ENCODE peak calls at places on chromosomes 11 and 22, in nine cellular contexts. One of them, this sample, is unnamed.
A peak's percentile ranks its signal among the peaks of the same experiment; 100 is the strongest.

GRCh38 chr11:67281552-67282150 is 7.5 kb upstream of the ANKRD13D start:
- DNase-seq in SK-N-MC: no peak
- DNase-seq in cardiac fibroblast: no peak
- DNase-seq in T-cell: no peak
- DNase-seq in neural crest cell: no peak
- DNase-seq in kidney: peak; percentile 53
- DNase-seq in astrocyte of the cerebellum: no peak
- DNase-seq in brain microvascular endothelial cell: no peak
- DNase-seq in globus pallidus: no peak
- DNase-seq in this sample: no peak

GRCh38 chr11:31816467-31817053 is 5.4 kb upstream of the PAX6 start:
- DNase-seq in astrocyte of the cerebellum: no peak
- DNase-seq in SK-N-MC: no peak
- DNase-seq in kidney: no peak
- DNase-seq in neural crest cell: no peak
- DNase-seq in globus pallidus: no peak
- DNase-seq in brain microvascular endothelial cell: no peak
- DNase-seq in T-cell: no peak
- DNase-seq in cardiac fibroblast: no peak
- DNase-seq in this sample: no peak

GRCh38 chr22:35376728-35377472 is 4.0 kb upstream of the HMOX1 start:
- DNase-seq in T-cell: peak; percentile 32
- DNase-seq in neural crest cell: peak; percentile 80
- DNase-seq in SK-N-MC: peak; percentile 93
- DNase-seq in brain microvascular endothelial cell: peak; percentile 96
- DNase-seq in astrocyte of the cerebellum: peak; percentile 95
- DNase-seq in kidney: peak; percentile 97
- DNase-seq in cardiac fibroblast: peak; percentile 99
- DNase-seq in globus pallidus: peak; percentile 88
- DNase-seq in this sample: peak; percentile 95

GRCh38 chr22:28019881-28020861 is 101.1 kb upstream of the PITPNB start:
- DNase-seq in astrocyte of the cerebellum: no peak
- DNase-seq in SK-N-MC: no peak
- DNase-seq in cardiac fibroblast: peak; percentile 71
- DNase-seq in brain microvascular endothelial cell: peak; percentile 64
- DNase-seq in T-cell: peak; percentile 59
- DNase-seq in kidney: peak; percentile 86
- DNase-seq in neural crest cell: peak; percentile 83
- DNase-seq in globus pallidus: peak; percentile 52
- DNase-seq in this sample: peak; percentile 26

GRCh38 chr11:44607324-44607962 is 42.0 kb downstream of the CD82 start:
- DNase-seq in T-cell: no peak
- DNase-seq in astrocyte of the cerebellum: no peak
- DNase-seq in SK-N-MC: no peak
- DNase-seq in cardiac fibroblast: no peak
- DNase-seq in brain microvascular endothelial cell: no peak
- DNase-seq in globus pallidus: no peak
- DNase-seq in neural crest cell: no peak
- DNase-seq in kidney: no peak
- DNase-seq in this sample: peak; percentile 74

GRCh38 chr22:40757071-40757470 is 62.1 kb downstream of the SLC25A17 start:
- DNase-seq in cardiac fibroblast: peak; percentile 6
- DNase-seq in neural crest cell: no peak
- DNase-seq in kidney: no peak
- DNase-seq in brain microvascular endothelial cell: peak; percentile 28
- DNase-seq in globus pallidus: no peak
- DNase-seq in SK-N-MC: no peak
- DNase-seq in T-cell: no peak
- DNase-seq in astrocyte of the cerebellum: no peak
- DNase-seq in this sample: no peak

GRCh38 chr11:13760115-13760514 is 91.6 kb downstream of the FAR1 start:
- DNase-seq in neural crest cell: no peak
- DNase-seq in brain microvascular endothelial cell: peak; percentile 3
- DNase-seq in SK-N-MC: no peak
- DNase-seq in astrocyte of the cerebellum: no peak
- DNase-seq in kidney: no peak
- DNase-seq in cardiac fibroblast: no peak
- DNase-seq in globus pallidus: no peak
- DNase-seq in T-cell: no peak
- DNase-seq in this sample: peak; percentile 12

GRCh38 chr22:37103696-37104452 is 5.6 kb downstream of the TMPRSS6 start:
- DNase-seq in globus pallidus: no peak
- DNase-seq in neural crest cell: no peak
- DNase-seq in astrocyte of the cerebellum: no peak
- DNase-seq in brain microvascular endothelial cell: no peak
- DNase-seq in SK-N-MC: no peak
- DNase-seq in kidney: no peak
- DNase-seq in T-cell: no peak
- DNase-seq in cardiac fibroblast: no peak
- DNase-seq in this sample: no peak

GRCh38 chr22:46081036-46081830 is 69.1 kb upstream of the PPARA start:
- DNase-seq in astrocyte of the cerebellum: no peak
- DNase-seq in brain microvascular endothelial cell: no peak
- DNase-seq in T-cell: no peak
- DNase-seq in cardiac fibroblast: no peak
- DNase-seq in SK-N-MC: no peak
- DNase-seq in kidney: peak; percentile 76
- DNase-seq in globus pallidus: peak; percentile 88
- DNase-seq in neural crest cell: no peak
- DNase-seq in this sample: no peak

GRCh38 chr22:38696606-38697005 is 4.1 kb downstream of the JOSD1 start:
- DNase-seq in brain microvascular endothelial cell: peak; percentile 80
- DNase-seq in globus pallidus: no peak
- DNase-seq in astrocyte of the cerebellum: peak; percentile 57
- DNase-seq in kidney: no peak
- DNase-seq in SK-N-MC: no peak
- DNase-seq in cardiac fibroblast: peak; percentile 86
- DNase-seq in neural crest cell: no peak
- DNase-seq in T-cell: no peak
- DNase-seq in this sample: peak; percentile 70

GRCh38 chr11:11416502-11416901 is 63.5 kb upstream of the CSNK2A3 start:
- DNase-seq in T-cell: no peak
- DNase-seq in brain microvascular endothelial cell: peak; percentile 51
- DNase-seq in cardiac fibroblast: peak; percentile 25
- DNase-seq in kidney: no peak
- DNase-seq in astrocyte of the cerebellum: peak; percentile 70
- DNase-seq in neural crest cell: no peak
- DNase-seq in SK-N-MC: no peak
- DNase-seq in globus pallidus: peak; percentile 33
- DNase-seq in this sample: peak; percentile 66

GRCh38 chr11:16194566-16194965 is 161.8 kb downstream of the SOX6 start:
- DNase-seq in T-cell: no peak
- DNase-seq in kidney: no peak
- DNase-seq in neural crest cell: no peak
- DNase-seq in cardiac fibroblast: peak; percentile 63
- DNase-seq in astrocyte of the cerebellum: peak; percentile 50
- DNase-seq in SK-N-MC: no peak
- DNase-seq in brain microvascular endothelial cell: no peak
- DNase-seq in globus pallidus: peak; percentile 71
- DNase-seq in this sample: no peak

GRCh38 chr11:71484248-71485062 is 31.5 kb downstream of the NADSYN1 start:
- DNase-seq in cardiac fibroblast: no peak
- DNase-seq in kidney: no peak
- DNase-seq in SK-N-MC: no peak
- DNase-seq in globus pallidus: no peak
- DNase-seq in neural crest cell: no peak
- DNase-seq in astrocyte of the cerebellum: no peak
- DNase-seq in brain microvascular endothelial cell: no peak
- DNase-seq in T-cell: no peak
- DNase-seq in this sample: no peak

GRCh38 chr22:27840436-27840835 is 38.9 kb upstream of the MN1 start:
- DNase-seq in neural crest cell: no peak
- DNase-seq in SK-N-MC: no peak
- DNase-seq in T-cell: no peak
- DNase-seq in brain microvascular endothelial cell: no peak
- DNase-seq in globus pallidus: no peak
- DNase-seq in astrocyte of the cerebellum: no peak
- DNase-seq in cardiac fibroblast: no peak
- DNase-seq in kidney: no peak
- DNase-seq in this sample: no peak

GRCh38 chr11:112554586-112554985 is 293.9 kb upstream of the PLET1 start:
- DNase-seq in brain microvascular endothelial cell: no peak
- DNase-seq in neural crest cell: no peak
- DNase-seq in SK-N-MC: no peak
- DNase-seq in kidney: no peak
- DNase-seq in globus pallidus: no peak
- DNase-seq in cardiac fibroblast: no peak
- DNase-seq in astrocyte of the cerebellum: no peak
- DNase-seq in T-cell: no peak
- DNase-seq in this sample: no peak

GRCh38 chr11:92554662-92555061 is 330.0 kb downstream of the FAT3 start:
- DNase-seq in globus pallidus: no peak
- DNase-seq in kidney: no peak
- DNase-seq in brain microvascular endothelial cell: no peak
- DNase-seq in astrocyte of the cerebellum: no peak
- DNase-seq in SK-N-MC: no peak
- DNase-seq in neural crest cell: no peak
- DNase-seq in cardiac fibroblast: no peak
- DNase-seq in T-cell: no peak
- DNase-seq in this sample: no peak

GRCh38 chr11:63905179-63905578 is 11.8 kb downstream of the RCOR2 start:
- DNase-seq in cardiac fibroblast: no peak
- DNase-seq in astrocyte of the cerebellum: no peak
- DNase-seq in kidney: no peak
- DNase-seq in neural crest cell: no peak
- DNase-seq in brain microvascular endothelial cell: no peak
- DNase-seq in globus pallidus: no peak
- DNase-seq in SK-N-MC: no peak
- DNase-seq in T-cell: no peak
- DNase-seq in this sample: no peak

GRCh38 chr11:45232341-45233080 is 53.6 kb downstream of the SYT13 start:
- DNase-seq in SK-N-MC: no peak
- DNase-seq in neural crest cell: no peak
- DNase-seq in kidney: no peak
- DNase-seq in cardiac fibroblast: no peak
- DNase-seq in globus pallidus: no peak
- DNase-seq in brain microvascular endothelial cell: no peak
- DNase-seq in T-cell: no peak
- DNase-seq in astrocyte of the cerebellum: no peak
- DNase-seq in this sample: no peak

GRCh38 chr22:49752598-49753091 is 75.0 kb downstream of the BRD1 start:
- DNase-seq in brain microvascular endothelial cell: no peak
- DNase-seq in SK-N-MC: no peak
- DNase-seq in kidney: no peak
- DNase-seq in neural crest cell: no peak
- DNase-seq in T-cell: no peak
- DNase-seq in cardiac fibroblast: no peak
- DNase-seq in astrocyte of the cerebellum: no peak
- DNase-seq in globus pallidus: no peak
- DNase-seq in this sample: no peak

GRCh38 chr11:27453701-27454100 is 18.9 kb downstream of the LGR4 start:
- DNase-seq in astrocyte of the cerebellum: no peak
- DNase-seq in T-cell: no peak
- DNase-seq in cardiac fibroblast: no peak
- DNase-seq in SK-N-MC: no peak
- DNase-seq in brain microvascular endothelial cell: no peak
- DNase-seq in kidney: no peak
- DNase-seq in neural crest cell: no peak
- DNase-seq in globus pallidus: no peak
- DNase-seq in this sample: no peak

GRCh38 chr22:35837328-35837727 is 119.7 kb downstream of the APOL5 start:
- DNase-seq in SK-N-MC: no peak
- DNase-seq in brain microvascular endothelial cell: no peak
- DNase-seq in kidney: no peak
- DNase-seq in T-cell: no peak
- DNase-seq in astrocyte of the cerebellum: no peak
- DNase-seq in neural crest cell: no peak
- DNase-seq in cardiac fibroblast: peak; percentile 19
- DNase-seq in globus pallidus: no peak
- DNase-seq in this sample: no peak

GRCh38 chr11:22387126-22387525 is 48.9 kb downstream of the SLC17A6 start:
- DNase-seq in neural crest cell: no peak
- DNase-seq in SK-N-MC: no peak
- DNase-seq in cardiac fibroblast: no peak
- DNase-seq in globus pallidus: no peak
- DNase-seq in astrocyte of the cerebellum: no peak
- DNase-seq in T-cell: no peak
- DNase-seq in brain microvascular endothelial cell: no peak
- DNase-seq in kidney: no peak
- DNase-seq in this sample: no peak

GRCh38 chr11:86070435-86071056 is 1.7 kb upstream of the PICALM start:
- DNase-seq in kidney: no peak
- DNase-seq in astrocyte of the cerebellum: no peak
- DNase-seq in SK-N-MC: no peak
- DNase-seq in globus pallidus: no peak
- DNase-seq in cardiac fibroblast: peak; percentile 53
- DNase-seq in T-cell: no peak
- DNase-seq in brain microvascular endothelial cell: no peak
- DNase-seq in neural crest cell: no peak
- DNase-seq in this sample: peak; percentile 25

GRCh38 chr22:47092896-47093311 is 330.5 kb downstream of the TBC1D22A start:
- DNase-seq in T-cell: no peak
- DNase-seq in cardiac fibroblast: peak; percentile 80
- DNase-seq in kidney: no peak
- DNase-seq in SK-N-MC: peak; percentile 20
- DNase-seq in neural crest cell: no peak
- DNase-seq in brain microvascular endothelial cell: peak; percentile 36
- DNase-seq in astrocyte of the cerebellum: peak; percentile 28
- DNase-seq in globus pallidus: no peak
- DNase-seq in this sample: no peak

GRCh38 chr11:119776031-119776636 is 47.1 kb upstream of the NECTIN1 start:
- DNase-seq in brain microvascular endothelial cell: no peak
- DNase-seq in T-cell: no peak
- DNase-seq in SK-N-MC: no peak
- DNase-seq in astrocyte of the cerebellum: no peak
- DNase-seq in cardiac fibroblast: no peak
- DNase-seq in kidney: peak; percentile 12
- DNase-seq in globus pallidus: no peak
- DNase-seq in neural crest cell: no peak
- DNase-seq in this sample: no peak

GRCh38 chr11:31419138-31419537 is 49.5 kb downstream of the DNAJC24 start:
- DNase-seq in T-cell: no peak
- DNase-seq in astrocyte of the cerebellum: no peak
- DNase-seq in cardiac fibroblast: no peak
- DNase-seq in SK-N-MC: no peak
- DNase-seq in kidney: no peak
- DNase-seq in globus pallidus: no peak
- DNase-seq in brain microvascular endothelial cell: no peak
- DNase-seq in neural crest cell: no peak
- DNase-seq in this sample: no peak

GRCh38 chr22:19761500-19762314 is 1.1 kb downstream of the TBX1 start:
- DNase-seq in astrocyte of the cerebellum: no peak
- DNase-seq in brain microvascular endothelial cell: no peak
- DNase-seq in neural crest cell: no peak
- DNase-seq in globus pallidus: no peak
- DNase-seq in kidney: no peak
- DNase-seq in cardiac fibroblast: no peak
- DNase-seq in SK-N-MC: no peak
- DNase-seq in T-cell: no peak
- DNase-seq in this sample: no peak

GRCh38 chr11:66784575-66784974 is 55.6 kb upstream of the SPTBN2 start:
- DNase-seq in cardiac fibroblast: no peak
- DNase-seq in brain microvascular endothelial cell: no peak
- DNase-seq in kidney: no peak
- DNase-seq in globus pallidus: no peak
- DNase-seq in neural crest cell: no peak
- DNase-seq in T-cell: no peak
- DNase-seq in SK-N-MC: no peak
- DNase-seq in astrocyte of the cerebellum: no peak
- DNase-seq in this sample: no peak

GRCh38 chr11:116595305-116595880 is 177.4 kb downstream of the BUD13 start:
- DNase-seq in SK-N-MC: no peak
- DNase-seq in cardiac fibroblast: no peak
- DNase-seq in brain microvascular endothelial cell: no peak
- DNase-seq in neural crest cell: no peak
- DNase-seq in astrocyte of the cerebellum: no peak
- DNase-seq in T-cell: no peak
- DNase-seq in globus pallidus: no peak
- DNase-seq in kidney: no peak
- DNase-seq in this sample: no peak

GRCh38 chr11:1442807-1443366 is 43.7 kb downstream of the MOB2 start:
- DNase-seq in astrocyte of the cerebellum: no peak
- DNase-seq in T-cell: no peak
- DNase-seq in brain microvascular endothelial cell: no peak
- DNase-seq in globus pallidus: no peak
- DNase-seq in neural crest cell: no peak
- DNase-seq in kidney: no peak
- DNase-seq in SK-N-MC: no peak
- DNase-seq in cardiac fibroblast: no peak
- DNase-seq in this sample: no peak

GRCh38 chr11:114296190-114296978 is at the start of gene NNMT:
- DNase-seq in astrocyte of the cerebellum: peak; percentile 98
- DNase-seq in SK-N-MC: no peak
- DNase-seq in neural crest cell: no peak
- DNase-seq in cardiac fibroblast: peak; percentile 99
- DNase-seq in globus pallidus: no peak
- DNase-seq in brain microvascular endothelial cell: peak; percentile 90
- DNase-seq in T-cell: no peak
- DNase-seq in kidney: peak; percentile 94
- DNase-seq in this sample: peak; percentile 95